ENCODE peak calls at places on chromosomes 7 and 10, in four cellular contexts. One of them, this sample, is unnamed.

GRCh38 chr7:27161214-27161720 is 4.1 kb downstream of the HOXA9 start:
- DNase-seq in kidney glomerular epithelial cell: no peak
- DNase-seq in fibroblast of the aortic adventitia: no peak
- DNase-seq in GM10248: no peak
- DNase-seq in this sample: no peak

GRCh38 chr10:26460736-26461135 is 22.6 kb downstream of the APBB1IP start:
- DNase-seq in kidney glomerular epithelial cell: no peak
- DNase-seq in fibroblast of the aortic adventitia: no peak
- DNase-seq in GM10248: no peak
- DNase-seq in this sample: no peak

GRCh38 chr7:91683823-91684222 is 196.7 kb downstream of the MTERF1 start:
- DNase-seq in kidney glomerular epithelial cell: no peak
- DNase-seq in fibroblast of the aortic adventitia: peak
- DNase-seq in GM10248: no peak
- DNase-seq in this sample: peak

GRCh38 chr7:117995850-117996650 is 122.8 kb upstream of the CTTNBP2 start:
- DNase-seq in kidney glomerular epithelial cell: peak
- DNase-seq in fibroblast of the aortic adventitia: no peak
- DNase-seq in GM10248: no peak
- DNase-seq in this sample: no peak

GRCh38 chr7:115352375-115352774 is 430.5 kb downstream of the MDFIC start:
- DNase-seq in kidney glomerular epithelial cell: peak
- DNase-seq in fibroblast of the aortic adventitia: peak
- DNase-seq in GM10248: no peak
- DNase-seq in this sample: peak

GRCh38 chr7:100493476-100494264 is 9.9 kb downstream of the NYAP1 start:
- DNase-seq in kidney glomerular epithelial cell: no peak
- DNase-seq in fibroblast of the aortic adventitia: no peak
- DNase-seq in GM10248: peak
- DNase-seq in this sample: no peak

GRCh38 chr10:62388328-62388727 is 14.2 kb downstream of the ZNF365 start:
- DNase-seq in kidney glomerular epithelial cell: no peak
- DNase-seq in fibroblast of the aortic adventitia: no peak
- DNase-seq in GM10248: no peak
- DNase-seq in this sample: no peak

GRCh38 chr10:17200885-17201164 is 647 bp downstream of the TRDMT1 start:
- DNase-seq in kidney glomerular epithelial cell: peak
- DNase-seq in fibroblast of the aortic adventitia: peak
- DNase-seq in GM10248: no peak
- DNase-seq in this sample: peak

GRCh38 chr10:60314306-60314940 is 75.3 kb downstream of the ANK3 start:
- DNase-seq in kidney glomerular epithelial cell: peak
- DNase-seq in fibroblast of the aortic adventitia: peak
- DNase-seq in GM10248: no peak
- DNase-seq in this sample: peak

GRCh38 chr7:146864644-146865043 is 748.0 kb downstream of the CNTNAP2 start:
- DNase-seq in kidney glomerular epithelial cell: no peak
- DNase-seq in fibroblast of the aortic adventitia: no peak
- DNase-seq in GM10248: no peak
- DNase-seq in this sample: no peak

GRCh38 chr10:132186488-132187413 is at the start of gene DPYSL4:
- DNase-seq in kidney glomerular epithelial cell: no peak
- DNase-seq in fibroblast of the aortic adventitia: no peak
- DNase-seq in GM10248: peak
- DNase-seq in this sample: peak

GRCh38 chr7:13988765-13989137 is 715 bp downstream of the ETV1 start:
- DNase-seq in kidney glomerular epithelial cell: no peak
- DNase-seq in fibroblast of the aortic adventitia: peak
- DNase-seq in GM10248: no peak
- DNase-seq in this sample: peak

GRCh38 chr7:108134486-108134885 is 4.3 kb upstream of the LAMB4 start:
- DNase-seq in kidney glomerular epithelial cell: no peak
- DNase-seq in fibroblast of the aortic adventitia: no peak
- DNase-seq in GM10248: no peak
- DNase-seq in this sample: no peak

GRCh38 chr7:94011714-94012353 is 7.7 kb upstream of the BET1 start:
- DNase-seq in kidney glomerular epithelial cell: no peak
- DNase-seq in fibroblast of the aortic adventitia: no peak
- DNase-seq in GM10248: no peak
- DNase-seq in this sample: no peak

GRCh38 chr7:156073366-156074052 is 261.2 kb upstream of the SHH start:
- DNase-seq in kidney glomerular epithelial cell: no peak
- DNase-seq in fibroblast of the aortic adventitia: no peak
- DNase-seq in GM10248: no peak
- DNase-seq in this sample: no peak